ENCODE peak calls at places on chromosomes 12 and 14, in five cellular contexts. Y is NCI-H1105 treated with DMSO at 0.1 percent for 48 hours; M is NCI-H2029 treated with DMSO at 0.1 percent for 48 hours; G is activated effector memory CD4-positive, alpha-beta T cell treated with Interleukin-2 at 50 U/mL for 16 hours; A is ACHN. R is an unnamed sample.

GRCh38 chr12:6264402-6265037 is 46.0 kb upstream of the PLEKHG6 start:
- DNase-seq in G (no peak), A (no peak), Y (peak), M (peak), R (no peak)

GRCh38 chr14:98906123-98906995 is 365.6 kb downstream of the BCL11B start:
- DNase-seq in Y (peak), G (no peak), A (no peak), M (no peak), R (no peak)

GRCh38 chr12:62731378-62731710 is 203.6 kb downstream of the PPM1H start:
- DNase-seq in Y (no peak), G (no peak), M (no peak), A (no peak), R (no peak)

GRCh38 chr14:94164685-94165431 is 9.3 kb upstream of the PPP4R4 start:
- DNase-seq in A (no peak), Y (no peak), G (no peak), M (no peak), R (no peak)

GRCh38 chr14:68733086-68733621 is 59.7 kb downstream of the ZFP36L1 start:
- DNase-seq in A (no peak), G (no peak), M (no peak), Y (no peak), R (no peak)

GRCh38 chr12:57893460-57894353 is 47.2 kb upstream of the CTDSP2 start:
- DNase-seq in Y (no peak), M (no peak), A (no peak), G (no peak), R (peak)

GRCh38 chr12:124668602-124669001 is 101.2 kb upstream of the NCOR2 start:
- DNase-seq in A (no peak), Y (no peak), G (no peak), M (no peak), R (no peak)

GRCh38 chr14:30227871-30228270 is 300.2 kb upstream of the PRKD1 start:
- DNase-seq in G (no peak), M (no peak), Y (no peak), A (peak), R (peak)

GRCh38 chr12:32223941-32224340 is 117.3 kb downstream of the BICD1 start:
- DNase-seq in Y (no peak), G (no peak), M (no peak), A (no peak), R (no peak)

GRCh38 chr12:70831538-70831937 is 89.0 kb downstream of the PTPRR start:
- DNase-seq in Y (no peak), A (no peak), M (no peak), G (no peak), R (no peak)

GRCh38 chr12:115972241-115972640 is 305.3 kb downstream of the MED13L start:
- DNase-seq in M (no peak), G (no peak), Y (no peak), A (no peak), R (no peak)

GRCh38 chr12:127115468-127116035 is 1151.4 kb upstream of the TMEM132C start:
- DNase-seq in Y (no peak), M (no peak), A (no peak), G (no peak), R (no peak)

GRCh38 chr14:61524211-61524806 is 171.0 kb upstream of the HIF1A start:
- DNase-seq in Y (peak), A (peak), G (no peak), M (peak), R (no peak)

GRCh38 chr12:95995238-95996031 is 709 bp downstream of the HAL start:
- DNase-seq in G (no peak), Y (no peak), A (no peak), M (no peak), R (no peak)

GRCh38 chr12:124689585-124689984 is 122.2 kb upstream of the NCOR2 start:
- DNase-seq in G (no peak), Y (no peak), A (no peak), M (no peak), R (no peak)

GRCh38 chr14:24871302-24871701 is 178.6 kb downstream of the STXBP6 start:
- DNase-seq in Y (no peak), G (no peak), A (no peak), M (no peak), R (no peak)

GRCh38 chr12:44842669-44843068 is 33.4 kb downstream of the NELL2 start:
- DNase-seq in M (no peak), A (no peak), Y (no peak), G (no peak), R (no peak)

GRCh38 chr14:76304536-76305473 is 71.1 kb upstream of the ESRRB start:
- DNase-seq in A (no peak), Y (no peak), G (no peak), M (no peak), R (no peak)